ENCODE peak calls at places on chromosomes 16 and 17, in ten cellular contexts. M, U, Y, N, J, A, Q, Z, E and R are unnamed samples.

GRCh38 chr17:68290955-68291835 is at the start of the genes ARSG and SLC16A6:
- DNase-seq in M (peak; percentile 54), A (peak; percentile 85), Q (no peak), J (peak; percentile 88), N (peak; percentile 77), U (peak; percentile 85), E (no peak), Z (peak; percentile 82), Y (peak; percentile 90), R (peak; percentile 90)

GRCh38 chr17:29732613-29733012 is 109.9 kb upstream of the CORO6 start:
- DNase-seq in Q (peak; percentile 42), J (no peak), A (no peak), M (peak; percentile 47), N (no peak), Z (no peak), Y (no peak), E (no peak), U (no peak), R (no peak)

GRCh38 chr17:549197-550040 is 165.2 kb downstream of the VPS53 start:
- DNase-seq in E (peak; percentile 15), N (no peak), A (no peak), M (no peak), Z (no peak), J (no peak), U (no peak), Q (peak; percentile 29), Y (no peak), R (no peak)

GRCh38 chr17:66834919-66835454 is at the start of gene CACNG5:
- DNase-seq in M (no peak), Z (no peak), N (no peak), Q (no peak), A (no peak), J (no peak), Y (no peak), E (no peak), U (no peak), R (peak; percentile 50)

GRCh38 chr16:76193851-76194620 is 83.2 kb upstream of the CNTNAP4 start:
- DNase-seq in U (no peak), Y (no peak), M (no peak), Z (no peak), J (no peak), Q (no peak), A (no peak), E (peak; percentile 77), N (no peak), R (no peak)

GRCh38 chr17:9090641-9091096 is 69.4 kb downstream of the NTN1 start:
- DNase-seq in M (no peak), Y (no peak), U (no peak), A (no peak), E (no peak), Z (no peak), J (no peak), Q (no peak), N (no peak), R (no peak)

GRCh38 chr16:2749476-2749875 is 3.0 kb upstream of the SRRM2 start:
- DNase-seq in U (no peak), Q (no peak), A (no peak), E (no peak), J (peak; percentile 24), M (no peak), Z (no peak), N (no peak), Y (no peak), R (no peak)

GRCh38 chr16:88643546-88643932 is 5.2 kb downstream of the IL17C start:
- DNase-seq in E (no peak), N (peak; percentile 24), Y (peak; percentile 17), J (no peak), Z (no peak), A (no peak), U (no peak), M (no peak), Q (no peak), R (no peak)

GRCh38 chr17:32746698-32747097 is 130.2 kb downstream of the MYO1D start:
- DNase-seq in Q (peak; percentile 54), Y (no peak), U (no peak), M (no peak), J (no peak), E (peak; percentile 92), Z (no peak), A (no peak), N (no peak), R (no peak)

GRCh38 chr17:1203111-1203966 is 23.6 kb upstream of the ABR start:
- DNase-seq in E (peak; percentile 72), A (peak; percentile 46), M (no peak), Q (peak; percentile 45), Y (peak; percentile 62), J (peak; percentile 86), N (no peak), Z (peak; percentile 44), U (peak; percentile 82), R (peak; percentile 86)

GRCh38 chr17:55072910-55073309 is 104.3 kb downstream of the STXBP4 start:
- DNase-seq in N (no peak), U (no peak), J (no peak), E (no peak), Y (no peak), M (no peak), Z (no peak), Q (no peak), A (no peak), R (no peak)

GRCh38 chr16:14629612-14629918 is 495 bp downstream of the PARN start:
- DNase-seq in J (no peak), Y (no peak), U (no peak), A (no peak), M (no peak), Z (no peak), E (no peak), N (no peak), Q (no peak), R (no peak)

DNA sequence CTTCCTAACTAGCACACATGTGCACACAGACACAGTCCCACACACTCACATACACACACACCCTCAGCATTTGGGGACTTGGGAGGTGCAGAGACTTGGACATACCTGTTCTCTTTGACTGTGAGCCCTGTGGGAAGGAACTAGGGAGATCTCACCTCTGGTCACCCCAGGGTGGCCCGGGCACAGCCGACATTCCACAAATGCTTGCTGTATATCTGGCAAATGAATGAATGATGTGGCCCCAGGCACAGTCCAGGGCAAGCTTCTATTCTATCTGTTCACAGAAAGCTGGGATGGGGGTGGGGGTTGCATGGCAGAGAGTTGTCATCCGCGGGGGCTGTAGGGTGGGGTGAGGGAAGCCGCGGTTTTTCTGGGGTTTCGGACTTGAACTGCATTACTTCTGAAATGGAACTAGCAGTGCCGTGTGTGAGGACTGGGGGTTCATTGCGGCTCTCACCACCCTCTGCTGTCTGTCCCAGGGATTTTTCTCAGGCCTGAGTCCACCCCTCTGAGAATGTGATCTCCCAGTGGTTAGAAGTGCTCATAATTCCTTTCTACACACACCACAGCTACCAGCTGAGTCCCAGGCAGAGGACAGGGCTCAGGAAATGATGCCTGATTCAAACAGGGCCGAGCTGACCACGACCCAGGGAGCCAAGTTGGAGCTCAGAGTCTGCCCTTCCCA is 3.3 kb upstream of the RIPOR1 start:
- DNase-seq in J (no peak), Z (no peak), U (no peak), M (no peak), Y (no peak), N (no peak), A (no peak), Q (peak; percentile 37), E (no peak), R (no peak)
- TF ChIP-seq CTCF in J (no peak), Z (no peak), U (no peak), M (no peak), Y (no peak), N (no peak), A (no peak), Q (peak; percentile 25), E (no peak), R (no peak)

GRCh38 chr16:86961133-86961720 is 356.0 kb downstream of the C16orf95 start:
- DNase-seq in N (no peak), M (no peak), U (no peak), J (no peak), Y (no peak), A (no peak), Q (no peak), E (peak; percentile 67), Z (no peak), R (no peak)
- TF ChIP-seq CTCF in N (no peak), M (no peak), U (no peak), J (no peak), Y (no peak), A (no peak), Q (no peak), E (no peak), Z (no peak), R (no peak)

GRCh38 chr17:78387982-78388941 is 9.8 kb downstream of the PGS1 start:
- DNase-seq in U (no peak), Q (peak; percentile 22), Z (no peak), E (no peak), M (no peak), J (no peak), N (peak; percentile 52), A (no peak), Y (no peak), R (peak; percentile 70)

GRCh38 chr17:78392295-78392694 is 13.8 kb downstream of the PGS1 start:
- DNase-seq in E (no peak), Z (no peak), A (no peak), Q (no peak), U (no peak), N (no peak), Y (no peak), J (no peak), M (no peak), R (no peak)

GRCh38 chr17:78391843-78392242 is 13.4 kb downstream of the PGS1 start:
- DNase-seq in A (no peak), E (peak; percentile 54), M (peak; percentile 13), Y (no peak), Q (peak; percentile 83), U (no peak), J (no peak), N (no peak), Z (no peak), R (no peak)

GRCh38 chr17:78391051-78391431 is 12.6 kb downstream of the PGS1 start:
- DNase-seq in U (no peak), Z (no peak), A (no peak), N (no peak), M (no peak), Y (no peak), E (no peak), Q (no peak), J (no peak), R (no peak)

GRCh38 chr17:78390241-78391050 is 12.0 kb downstream of the PGS1 start:
- DNase-seq in Z (no peak), E (peak; percentile 99), J (no peak), A (no peak), U (no peak), N (no peak), Q (peak; percentile 95), M (no peak), Y (no peak), R (no peak)
- TF ChIP-seq CTCF in Z (no peak), E (peak; percentile 1), J (no peak), A (no peak), U (peak; percentile 7), N (no peak), Q (peak; percentile 65), M (peak; percentile 53), Y (no peak), R (no peak)

DNA sequence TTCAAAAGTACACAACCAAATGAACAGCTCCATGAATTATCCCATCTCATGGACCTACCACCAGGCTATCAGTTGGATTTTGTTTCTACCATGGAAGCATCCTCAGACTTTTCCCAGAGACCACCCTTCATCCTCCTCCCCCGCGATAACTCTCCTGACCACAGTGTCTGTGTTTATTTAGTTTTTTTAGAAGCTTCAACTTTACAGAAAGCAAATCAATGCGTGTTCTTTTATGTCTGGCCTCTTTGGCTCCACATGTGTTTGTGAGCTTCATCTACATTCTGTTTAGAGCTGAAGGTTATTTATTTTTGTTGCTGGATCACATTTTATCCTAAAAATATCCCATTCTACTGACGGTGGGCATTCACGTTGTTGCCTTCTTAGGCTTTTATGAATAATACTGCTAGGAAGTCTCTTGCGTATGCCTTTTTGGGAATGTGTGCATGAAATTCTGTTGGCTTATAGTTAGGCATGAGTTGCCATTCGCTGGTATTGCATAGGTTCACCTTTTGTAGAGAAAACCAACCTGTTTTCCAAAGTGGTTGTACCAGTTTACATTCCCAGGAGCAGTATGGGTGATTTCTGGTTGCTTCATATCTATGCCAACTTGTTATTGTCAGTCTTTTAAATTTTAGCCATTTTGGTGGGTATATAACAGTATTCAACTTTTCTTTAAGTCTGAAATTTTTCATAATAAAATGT is 83.0 kb downstream of the CMIP start:
- DNase-seq in Q (no peak), Z (no peak), E (no peak), U (no peak), Y (no peak), M (no peak), J (no peak), N (no peak), A (no peak), R (no peak)
- TF ChIP-seq CTCF in Q (no peak), Z (no peak), E (no peak), U (no peak), Y (no peak), M (no peak), J (no peak), N (no peak), A (no peak), R (no peak)